ENCODE peak calls at places on chromosome 12, in four cellular contexts. D, X, W and R are unnamed samples.

GRCh38 chr12:59668678-59669077 is 72.8 kb downstream of the SLC16A7 start:
- DNase-seq in D (no peak), X (no peak), W (no peak), R (no peak)

GRCh38 chr12:13198921-13199320 is 2.4 kb downstream of the EMP1 start:
- DNase-seq in D (no peak), X (no peak), W (no peak), R (no peak)

GRCh38 chr12:115294443-115295133 is 610.6 kb upstream of the TBX3 start:
- DNase-seq in D (no peak), X (no peak), W (no peak), R (no peak)

GRCh38 chr12:120849765-120850164 is 54.4 kb downstream of the SPPL3 start:
- DNase-seq in D (no peak), X (peak), W (no peak), R (no peak)

GRCh38 chr12:100733817-100734593 is 60.6 kb upstream of the ANO4 start:
- DNase-seq in D (peak), X (peak), W (no peak), R (no peak)

GRCh38 chr12:92605621-92606170 is 97.1 kb upstream of the PLEKHG7 start:
- DNase-seq in D (no peak), X (no peak), W (no peak), R (no peak)

GRCh38 chr12:43766291-43766690 is 7.5 kb downstream of the IRAK4 start:
- DNase-seq in D (no peak), X (no peak), W (no peak), R (no peak)

GRCh38 chr12:114982760-114983159 is 298.8 kb upstream of the TBX3 start:
- DNase-seq in D (peak), X (no peak), W (no peak), R (no peak)

GRCh38 chr12:42589465-42590323 is at the start of gene PRICKLE1:
- DNase-seq in D (peak), X (no peak), W (peak), R (peak)

GRCh38 chr12:93054021-93054420 is 124.9 kb upstream of the EEA1 start:
- DNase-seq in D (no peak), X (no peak), W (no peak), R (no peak)

GRCh38 chr12:916240-916639 is 33.3 kb downstream of the RAD52 start:
- DNase-seq in D (no peak), X (no peak), W (no peak), R (no peak)

GRCh38 chr12:125324861-125325260 is 259.6 kb downstream of the AACS start:
- DNase-seq in D (no peak), X (no peak), W (no peak), R (no peak)

GRCh38 chr12:5040368-5040767 is 3.3 kb upstream of the KCNA5 start:
- DNase-seq in D (no peak), X (no peak), W (no peak), R (no peak)

GRCh38 chr12:95648990-95649791 is 97.9 kb upstream of the USP44 start:
- DNase-seq in D (no peak), X (no peak), W (no peak), R (no peak)

GRCh38 chr12:45369065-45369464 is 153.2 kb downstream of the ANO6 start:
- DNase-seq in D (no peak), X (no peak), W (no peak), R (no peak)

GRCh38 chr12:13318231-13319015 is 121.9 kb downstream of the EMP1 start:
- DNase-seq in D (no peak), X (no peak), W (no peak), R (no peak)

GRCh38 chr12:13067322-13067721 is 23.1 kb downstream of the FAM234B start:
- DNase-seq in D (no peak), X (no peak), W (no peak), R (no peak)

GRCh38 chr12:16189849-16190248 is 87.6 kb downstream of the SLC15A5 start:
- DNase-seq in D (peak), X (peak), W (no peak), R (no peak)

GRCh38 chr12:131673519-131674265 is 37.2 kb upstream of the SFSWAP start:
- DNase-seq in D (no peak), X (no peak), W (no peak), R (no peak)

GRCh38 chr12:78062781-78063180 is 232.1 kb downstream of the NAV3 start:
- DNase-seq in D (no peak), X (peak), W (no peak), R (no peak)

GRCh38 chr12:113766133-113766879 is 199.8 kb downstream of the RBM19 start:
- DNase-seq in D (no peak), X (peak), W (no peak), R (no peak)

GRCh38 chr12:9086087-9086486 is 29.6 kb downstream of the A2M start:
- DNase-seq in D (no peak), X (no peak), W (no peak), R (no peak)

GRCh38 chr12:102811125-102811737 is 105.8 kb downstream of the PAH start:
- DNase-seq in D (peak), X (peak), W (no peak), R (no peak)

GRCh38 chr12:27779837-27780611 is at the start of the genes KLHL42 and MANSC4:
- DNase-seq in D (peak), X (peak), W (peak), R (peak)

GRCh38 chr12:113152835-113153814 is 3.6 kb downstream of the CFAP73 start:
- DNase-seq in D (peak), X (peak), W (peak), R (peak)

GRCh38 chr12:40770781-40771180 is 78.5 kb downstream of the CNTN1 start:
- DNase-seq in D (no peak), X (no peak), W (no peak), R (no peak)

GRCh38 chr12:18559242-18559641 is 178.6 kb downstream of the PLCZ1 start:
- DNase-seq in D (no peak), X (no peak), W (no peak), R (no peak)

GRCh38 chr12:24795699-24796385 is 153.1 kb downstream of the BCAT1 start:
- DNase-seq in D (no peak), X (no peak), W (no peak), R (no peak)

GRCh38 chr12:28247806-28248205 is 57.5 kb downstream of the CCDC91 start:
- DNase-seq in D (no peak), X (no peak), W (no peak), R (no peak)

GRCh38 chr12:11497995-11498394 is 102.6 kb upstream of the PRB2 start:
- DNase-seq in D (no peak), X (no peak), W (no peak), R (peak)

GRCh38 chr12:98743362-98743953 is 98.4 kb downstream of the APAF1 start:
- DNase-seq in D (peak), X (peak), W (no peak), R (peak)

GRCh38 chr12:24012528-24012927 is 63.1 kb upstream of the SOX5 start:
- DNase-seq in D (no peak), X (peak), W (no peak), R (no peak)

GRCh38 chr12:13724136-13724535 is 257.3 kb downstream of the GRIN2B start:
- DNase-seq in D (no peak), X (no peak), W (no peak), R (no peak)

GRCh38 chr12:47078733-47079364 is 572 bp upstream of the PCED1B start:
- DNase-seq in D (peak), X (no peak), W (no peak), R (no peak)

GRCh38 chr12:101719566-101719965 is 19.7 kb downstream of the SYCP3 start:
- DNase-seq in D (no peak), X (no peak), W (no peak), R (no peak)

GRCh38 chr12:47085815-47086252 is 6.1 kb upstream of the AMIGO2 start:
- DNase-seq in D (peak), X (peak), W (no peak), R (no peak)

GRCh38 chr12:62466018-62466595 is 519 bp upstream of the MON2 start:
- DNase-seq in D (peak), X (peak), W (no peak), R (peak)

GRCh38 chr12:33718631-33719030 is 279.0 kb upstream of the SYT10 start:
- DNase-seq in D (no peak), X (no peak), W (no peak), R (no peak)

DNA sequence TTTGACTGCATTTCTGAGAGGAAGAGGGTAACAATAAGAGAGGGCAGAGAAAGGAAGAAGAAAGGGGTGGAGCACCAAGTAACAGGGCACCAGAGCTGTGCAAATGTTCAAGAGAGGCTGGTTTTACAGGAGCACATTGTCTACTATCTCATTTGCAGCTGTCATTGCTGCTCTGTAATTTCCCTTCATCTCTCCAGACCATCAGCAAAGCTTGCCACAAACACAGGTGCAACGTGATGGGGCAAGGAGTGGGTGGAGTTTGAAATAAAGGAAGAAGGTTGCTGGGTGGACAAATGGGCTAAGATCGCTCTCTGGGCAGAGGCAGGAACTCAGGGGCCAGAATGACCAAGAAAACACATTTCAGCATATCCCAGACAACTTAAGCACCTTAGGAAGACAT is 47.8 kb upstream of the PLEKHG6 start:
- DNase-seq in D (peak), X (no peak), W (no peak), R (no peak)
- TF ChIP-seq TAF1 in D (no peak), X (no peak), W (no peak), R (no peak)

GRCh38 chr12:51954465-51955361 is 3.2 kb downstream of the ACVR1B start:
- DNase-seq in D (peak), X (peak), W (no peak), R (no peak)
- TF ChIP-seq TAF1 in D (no peak), X (no peak), W (no peak), R (no peak)

GRCh38 chr12:117660896-117661295 is 299.5 kb upstream of the NOS1 start:
- DNase-seq in D (no peak), X (no peak), W (no peak), R (no peak)
- TF ChIP-seq TAF1 in D (no peak), X (no peak), W (no peak), R (no peak)

GRCh38 chr12:130031571-130032189 is 127.9 kb upstream of the TMEM132D start:
- DNase-seq in D (peak), X (peak), W (peak), R (peak)
- TF ChIP-seq TAF1 in D (no peak), X (no peak), W (no peak), R (no peak)

GRCh38 chr12:67486671-67487070 is 161.9 kb upstream of the DYRK2 start:
- DNase-seq in D (no peak), X (no peak), W (no peak), R (no peak)
- TF ChIP-seq TAF1 in D (no peak), X (no peak), W (no peak), R (no peak)